ENCODE peak calls at places on chromosome 12, in seven cellular contexts. One of them, this sample, is unnamed. For H3K9me3, the result is how much of the 10 kb centered on the place peaks cover.

GRCh38 chr12:101941306-101942000 is 64.1 kb downstream of the DRAM1 start:
- DNase-seq in stomach: no peak
- DNase-seq in heart left ventricle: no peak
- DNase-seq in endothelial cell of umbilical vein: peak
- DNase-seq in IMR-90: no peak
- DNase-seq in tibial nerve: no peak
- DNase-seq in body of pancreas: no peak
- DNase-seq in this sample: no peak

GRCh38 chr12:39378346-39378745 is 64.6 kb downstream of the KIF21A start:
- DNase-seq in stomach: no peak
- DNase-seq in tibial nerve: no peak
- DNase-seq in endothelial cell of umbilical vein: no peak
- DNase-seq in heart left ventricle: no peak
- DNase-seq in body of pancreas: no peak
- DNase-seq in IMR-90: no peak
- DNase-seq in this sample: no peak

GRCh38 chr12:99966429-99966828 is 18.3 kb downstream of the ANKS1B start:
- DNase-seq in stomach: no peak
- DNase-seq in body of pancreas: no peak
- DNase-seq in IMR-90: no peak
- DNase-seq in tibial nerve: no peak
- DNase-seq in heart left ventricle: no peak
- DNase-seq in endothelial cell of umbilical vein: no peak
- DNase-seq in this sample: no peak

GRCh38 chr12:10392394-10392930 is 2.6 kb upstream of the KLRK1 start:
- DNase-seq in stomach: peak
- DNase-seq in tibial nerve: peak
- DNase-seq in heart left ventricle: peak
- DNase-seq in IMR-90: peak
- DNase-seq in endothelial cell of umbilical vein: no peak
- DNase-seq in body of pancreas: peak
- DNase-seq in this sample: no peak

GRCh38 chr12:87870061-87870460 is 159.1 kb downstream of the C12orf50 start:
- DNase-seq in tibial nerve: no peak
- DNase-seq in endothelial cell of umbilical vein: no peak
- DNase-seq in IMR-90: peak
- DNase-seq in stomach: no peak
- DNase-seq in heart left ventricle: no peak
- DNase-seq in body of pancreas: no peak
- DNase-seq in this sample: no peak

GRCh38 chr12:2411586-2412304 is 359.0 kb downstream of the CACNA1C start:
- DNase-seq in IMR-90: no peak
- DNase-seq in body of pancreas: no peak
- DNase-seq in endothelial cell of umbilical vein: no peak
- DNase-seq in tibial nerve: no peak
- DNase-seq in heart left ventricle: peak
- DNase-seq in stomach: no peak
- DNase-seq in this sample: no peak

GRCh38 chr12:131117438-131118245 is 163.9 kb downstream of the ADGRD1 start:
- DNase-seq in IMR-90: no peak
- DNase-seq in body of pancreas: no peak
- DNase-seq in stomach: no peak
- DNase-seq in heart left ventricle: peak
- DNase-seq in tibial nerve: no peak
- DNase-seq in endothelial cell of umbilical vein: no peak
- DNase-seq in this sample: no peak

GRCh38 chr12:69331846-69332684 is 16.1 kb upstream of the LYZ start:
- DNase-seq in endothelial cell of umbilical vein: no peak
- DNase-seq in tibial nerve: no peak
- DNase-seq in heart left ventricle: no peak
- DNase-seq in body of pancreas: no peak
- DNase-seq in stomach: no peak
- DNase-seq in IMR-90: no peak
- DNase-seq in this sample: no peak

GRCh38 chr12:55057466-55057865 is 37.7 kb downstream of the NEUROD4 start:
- DNase-seq in heart left ventricle: no peak
- DNase-seq in stomach: no peak
- DNase-seq in body of pancreas: no peak
- DNase-seq in tibial nerve: no peak
- DNase-seq in endothelial cell of umbilical vein: no peak
- DNase-seq in IMR-90: no peak
- DNase-seq in this sample: no peak

GRCh38 chr12:65885716-65886115 is 61.4 kb downstream of the HMGA2 start:
- DNase-seq in heart left ventricle: no peak
- DNase-seq in stomach: no peak
- DNase-seq in tibial nerve: no peak
- DNase-seq in endothelial cell of umbilical vein: peak
- DNase-seq in IMR-90: no peak
- DNase-seq in body of pancreas: no peak
- DNase-seq in this sample: no peak

GRCh38 chr12:82182601-82183000 is 175.6 kb downstream of the CCDC59 start:
- DNase-seq in stomach: no peak
- DNase-seq in endothelial cell of umbilical vein: no peak
- DNase-seq in heart left ventricle: no peak
- DNase-seq in body of pancreas: no peak
- DNase-seq in IMR-90: no peak
- DNase-seq in tibial nerve: no peak
- DNase-seq in this sample: no peak

GRCh38 chr12:131002271-131002670 is 48.6 kb downstream of the ADGRD1 start:
- DNase-seq in tibial nerve: no peak
- DNase-seq in body of pancreas: no peak
- DNase-seq in stomach: no peak
- DNase-seq in endothelial cell of umbilical vein: no peak
- DNase-seq in heart left ventricle: no peak
- DNase-seq in IMR-90: no peak
- DNase-seq in this sample: no peak

GRCh38 chr12:107844312-107844921 is 69.9 kb downstream of the ASCL4 start:
- DNase-seq in body of pancreas: peak
- DNase-seq in endothelial cell of umbilical vein: no peak
- DNase-seq in IMR-90: no peak
- DNase-seq in tibial nerve: no peak
- DNase-seq in stomach: peak
- DNase-seq in heart left ventricle: no peak
- DNase-seq in this sample: no peak

GRCh38 chr12:66550626-66551025 is 128.2 kb downstream of the GRIP1 start:
- DNase-seq in stomach: no peak
- DNase-seq in heart left ventricle: no peak
- DNase-seq in tibial nerve: no peak
- DNase-seq in IMR-90: no peak
- DNase-seq in endothelial cell of umbilical vein: peak
- DNase-seq in body of pancreas: no peak
- DNase-seq in this sample: no peak

GRCh38 chr12:6551496-6552139 is 4.2 kb downstream of the IFFO1 start:
- DNase-seq in endothelial cell of umbilical vein: no peak
- DNase-seq in IMR-90: peak
- DNase-seq in tibial nerve: peak
- DNase-seq in body of pancreas: no peak
- DNase-seq in heart left ventricle: peak
- DNase-seq in stomach: no peak
- DNase-seq in this sample: no peak

GRCh38 chr12:64090047-64090446 is 132.0 kb downstream of the KICS2 start:
- DNase-seq in heart left ventricle: no peak
- DNase-seq in body of pancreas: no peak
- DNase-seq in IMR-90: no peak
- DNase-seq in endothelial cell of umbilical vein: no peak
- DNase-seq in tibial nerve: no peak
- DNase-seq in stomach: no peak
- DNase-seq in this sample: no peak

GRCh38 chr12:85996280-85996679 is 122.2 kb downstream of the NTS start:
- DNase-seq in stomach: no peak
- DNase-seq in body of pancreas: no peak
- DNase-seq in heart left ventricle: no peak
- DNase-seq in IMR-90: no peak
- DNase-seq in tibial nerve: no peak
- DNase-seq in endothelial cell of umbilical vein: peak
- DNase-seq in this sample: no peak

GRCh38 chr12:85725991-85726390 is 110.2 kb downstream of the RASSF9 start:
- DNase-seq in heart left ventricle: no peak
- DNase-seq in stomach: no peak
- DNase-seq in IMR-90: no peak
- DNase-seq in tibial nerve: no peak
- DNase-seq in body of pancreas: no peak
- DNase-seq in endothelial cell of umbilical vein: no peak
- DNase-seq in this sample: no peak

DNA sequence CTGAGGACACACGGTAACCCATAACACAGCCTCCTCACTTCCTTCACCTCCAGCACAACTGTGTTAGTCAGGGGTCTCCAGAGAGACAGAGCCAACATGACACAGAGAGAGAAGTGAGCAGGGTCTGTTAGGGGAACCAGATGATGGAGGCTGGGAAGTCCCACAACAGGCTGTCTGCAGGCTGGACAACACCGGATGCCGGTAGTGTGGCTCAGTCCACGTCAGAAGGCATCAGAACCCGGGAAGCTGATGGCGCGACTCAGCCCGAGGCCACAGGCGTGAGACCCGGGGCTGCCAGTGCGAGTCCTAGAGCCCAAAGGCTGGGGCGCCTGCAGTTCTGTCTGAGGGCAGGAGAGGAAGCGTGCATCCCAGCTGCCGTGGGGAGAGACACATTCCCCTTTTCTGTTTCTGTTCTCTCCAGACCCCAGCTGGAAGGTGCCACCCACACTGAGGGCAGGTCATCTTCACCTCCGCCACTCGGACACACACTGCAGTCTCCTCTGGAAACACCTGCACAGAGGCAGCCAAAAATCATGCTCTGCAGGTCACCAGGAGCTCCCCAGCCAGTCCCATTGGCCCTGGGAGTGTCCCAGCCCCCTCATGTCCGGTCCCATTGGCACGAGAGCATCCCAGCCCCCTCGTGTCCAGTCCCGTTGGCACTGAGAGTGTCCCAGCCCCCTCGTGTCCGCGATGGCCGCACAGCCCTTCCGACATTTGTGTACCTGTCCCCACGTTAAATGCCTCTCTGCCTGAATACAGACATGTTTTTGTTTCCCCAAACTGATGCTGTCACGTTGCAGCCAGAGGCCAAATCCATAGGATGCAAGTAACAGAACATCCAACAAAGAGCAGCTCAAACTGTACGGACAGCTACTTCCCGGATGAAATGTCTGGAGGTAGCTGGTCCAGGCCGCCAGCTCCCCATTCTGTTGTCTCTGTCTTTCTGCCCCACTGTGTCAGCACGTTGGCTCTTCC is 7.9 kb upstream of the FBRSL1 start:
- DNase-seq in stomach: no peak
- DNase-seq in body of pancreas: no peak
- DNase-seq in tibial nerve: no peak
- DNase-seq in endothelial cell of umbilical vein: no peak
- DNase-seq in IMR-90: no peak
- DNase-seq in heart left ventricle: peak
- DNase-seq in this sample: no peak
- TF ChIP-seq POLR2A in stomach: no peak
- TF ChIP-seq POLR2A in body of pancreas: no peak
- TF ChIP-seq POLR2A in tibial nerve: no peak
- TF ChIP-seq POLR2A in endothelial cell of umbilical vein: no peak
- TF ChIP-seq POLR2A in IMR-90: no peak
- TF ChIP-seq POLR2A in heart left ventricle: no peak
- TF ChIP-seq POLR2A in this sample: no peak

DNA sequence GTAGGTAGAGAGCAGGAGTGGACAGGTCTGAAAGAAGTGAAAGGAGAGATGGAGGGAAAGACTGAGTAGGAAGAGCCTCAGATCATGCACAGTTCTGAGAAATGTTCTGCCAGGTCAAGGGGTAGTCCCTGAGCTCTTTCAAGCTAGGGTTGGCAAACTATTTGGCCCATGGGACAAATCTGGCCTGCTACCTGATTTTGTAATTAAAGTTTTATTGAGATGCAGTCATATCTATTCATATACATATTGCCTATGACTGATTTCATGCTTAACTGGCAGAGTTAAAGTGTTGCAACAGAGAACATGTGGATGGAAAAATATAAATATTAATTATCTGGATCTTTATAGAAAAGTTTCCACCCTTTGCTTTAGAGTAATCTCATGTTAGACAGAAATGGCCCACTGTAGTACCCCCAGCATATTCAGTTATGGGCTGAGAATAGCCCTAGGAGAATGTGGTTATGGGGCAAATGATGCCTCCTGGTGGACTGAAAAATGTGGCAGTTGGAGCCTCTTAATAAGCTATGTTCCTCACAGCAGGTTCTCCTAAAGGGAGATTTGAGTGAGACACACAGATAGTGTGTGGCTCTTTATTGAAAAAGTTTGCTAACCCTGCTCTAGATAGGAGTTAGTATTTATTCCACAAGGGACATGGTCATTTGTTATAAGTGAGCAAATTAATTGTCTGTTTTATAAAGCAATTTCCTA is 476.9 kb downstream of the LRIG3 start:
- DNase-seq in stomach: no peak
- DNase-seq in body of pancreas: no peak
- DNase-seq in tibial nerve: no peak
- DNase-seq in IMR-90: peak
- DNase-seq in heart left ventricle: no peak
- DNase-seq in endothelial cell of umbilical vein: peak
- DNase-seq in this sample: no peak
- TF ChIP-seq CTCF in stomach: peak
- TF ChIP-seq CTCF in body of pancreas: peak
- TF ChIP-seq CTCF in tibial nerve: peak
- TF ChIP-seq CTCF in IMR-90: peak
- TF ChIP-seq CTCF in heart left ventricle: peak
- TF ChIP-seq CTCF in endothelial cell of umbilical vein: peak
- TF ChIP-seq CTCF in this sample: no peak

DNA sequence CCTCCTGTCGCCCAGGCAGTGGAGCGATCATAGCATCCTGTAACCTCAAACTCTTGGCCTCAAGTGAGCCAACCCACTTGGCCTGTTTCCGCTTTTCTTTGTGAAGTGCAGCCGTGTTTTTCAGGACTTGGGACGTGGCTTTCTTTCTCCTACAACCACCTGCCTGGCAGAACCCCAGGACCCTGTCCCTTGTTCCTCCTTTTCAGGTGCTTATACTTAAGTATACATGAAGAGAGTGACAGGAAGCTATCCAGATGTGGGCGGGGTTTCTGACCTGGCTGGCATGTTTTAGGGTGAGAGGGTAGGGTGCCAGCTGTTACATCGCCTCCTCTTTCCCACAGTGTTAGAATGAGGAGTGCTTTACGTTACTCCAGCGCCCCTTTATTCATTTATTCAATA is 684 bp downstream of the ZNF140 start:
- DNase-seq in body of pancreas: peak
- DNase-seq in IMR-90: no peak
- DNase-seq in stomach: no peak
- DNase-seq in endothelial cell of umbilical vein: no peak
- DNase-seq in heart left ventricle: no peak
- DNase-seq in tibial nerve: no peak
- DNase-seq in this sample: no peak
- H3K9me3 ChIP-seq in body of pancreas: under half
- H3K9me3 ChIP-seq in IMR-90: under half
- H3K9me3 ChIP-seq in stomach: half or more
- H3K9me3 ChIP-seq in endothelial cell of umbilical vein: under half
- H3K9me3 ChIP-seq in heart left ventricle: half or more
- H3K9me3 ChIP-seq in tibial nerve: under half
- H3K9me3 ChIP-seq in this sample: half or more

DNA sequence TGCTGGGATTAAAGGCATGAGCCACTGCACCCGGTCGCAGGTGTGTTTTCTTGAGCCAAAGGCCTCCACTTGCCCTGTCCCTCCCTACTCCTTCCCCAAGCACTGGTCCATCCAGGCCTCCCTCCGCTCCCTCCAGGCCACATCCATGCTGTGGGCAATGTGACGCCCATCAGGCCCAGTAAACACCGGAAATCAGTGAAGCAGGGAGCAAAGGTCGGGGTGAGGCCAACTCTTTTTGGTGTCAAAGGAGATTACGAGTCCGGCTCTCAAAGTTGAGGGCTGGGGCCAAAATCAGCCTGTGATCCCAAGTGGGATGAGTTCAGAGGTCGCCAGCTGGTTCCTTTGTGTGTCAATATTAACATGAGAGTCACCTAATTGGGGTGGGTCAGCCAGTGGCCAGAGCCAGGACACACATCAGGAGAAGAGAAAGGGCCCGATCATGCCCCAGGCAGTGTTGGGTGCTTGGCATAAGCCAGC is 195.7 kb downstream of the RBM19 start:
- DNase-seq in heart left ventricle: no peak
- DNase-seq in tibial nerve: no peak
- DNase-seq in stomach: no peak
- DNase-seq in IMR-90: no peak
- DNase-seq in endothelial cell of umbilical vein: no peak
- DNase-seq in body of pancreas: no peak
- DNase-seq in this sample: no peak
- TF ChIP-seq POLR2A in heart left ventricle: no peak
- TF ChIP-seq POLR2A in tibial nerve: no peak
- TF ChIP-seq POLR2A in stomach: no peak
- TF ChIP-seq POLR2A in IMR-90: no peak
- TF ChIP-seq POLR2A in endothelial cell of umbilical vein: no peak
- TF ChIP-seq POLR2A in body of pancreas: no peak
- TF ChIP-seq POLR2A in this sample: no peak